ENCODE peak calls at places on chromosomes 4 and X, in four cellular contexts. L is AG09309, P is astrocyte of the spinal cord, W is GM12865. T is an unnamed sample.

GRCh38 chrX:2501246-2502102 is 698 bp upstream of the DHRSX start:
- DNase-seq in L (no peak), P (no peak), W (no peak), T (no peak)

GRCh38 chrX:139508099-139508498 is 22.4 kb upstream of the F9 start:
- DNase-seq in L (no peak), P (no peak), W (no peak), T (no peak)

GRCh38 chrX:107738272-107738671 is 37.3 kb downstream of the TSC22D3 start:
- DNase-seq in L (no peak), P (no peak), W (no peak), T (no peak)

GRCh38 chr4:95877636-95878035 is 37.7 kb downstream of the PDHA2 start:
- DNase-seq in L (no peak), P (no peak), W (no peak), T (no peak)

GRCh38 chr4:2771264-2771663 is 15.1 kb upstream of the TNIP2 start:
- DNase-seq in L (no peak), P (no peak), W (peak), T (no peak)

GRCh38 chr4:26206339-26206738 is 114.5 kb upstream of the RBPJ start:
- DNase-seq in L (peak), P (peak), W (no peak), T (no peak)

GRCh38 chrX:16882188-16882587 is 12.0 kb upstream of the RBBP7 start:
- DNase-seq in L (no peak), P (peak), W (peak), T (no peak)

GRCh38 chrX:19673334-19674040 is 158.2 kb upstream of the MAP3K15 start:
- DNase-seq in L (peak), P (peak), W (no peak), T (no peak)

GRCh38 chr4:14184265-14184664 is 556.7 kb upstream of the BOD1L1 start:
- DNase-seq in L (peak), P (peak), W (no peak), T (no peak)

GRCh38 chrX:115719171-115719570 is 158.2 kb downstream of the PLS3 start:
- DNase-seq in L (no peak), P (no peak), W (no peak), T (no peak)

GRCh38 chr4:8117278-8117682 is 41.3 kb downstream of the ABLIM2 start:
- DNase-seq in L (no peak), P (no peak), W (peak), T (no peak)

GRCh38 chr4:23881674-23882337 is 8.0 kb downstream of the PPARGC1A start:
- DNase-seq in L (no peak), P (no peak), W (peak), T (no peak)

GRCh38 chr4:112517067-112517588 is 1.1 kb upstream of the NEUROG2 start:
- DNase-seq in L (no peak), P (no peak), W (peak), T (no peak)

GRCh38 chrX:17635231-17635630 is 102.1 kb upstream of the SCML1 start:
- DNase-seq in L (no peak), P (peak), W (no peak), T (peak)

GRCh38 chr4:47519239-47519883 is 34.3 kb downstream of the ATP10D start:
- DNase-seq in L (no peak), P (peak), W (peak), T (no peak)

GRCh38 chr4:57100979-57101629 is 9.1 kb downstream of the IGFBP7 start:
- DNase-seq in L (no peak), P (peak), W (no peak), T (no peak)

GRCh38 chrX:110667706-110668105 is 127.9 kb downstream of the CHRDL1 start:
- DNase-seq in L (no peak), P (no peak), W (no peak), T (no peak)

GRCh38 chr4:173855015-173855414 is 325.0 kb upstream of the HAND2 start:
- DNase-seq in L (no peak), P (no peak), W (no peak), T (no peak)

GRCh38 chr4:10034612-10035104 is 13.4 kb upstream of the SLC2A9 start:
- DNase-seq in L (no peak), P (no peak), W (no peak), T (no peak)

GRCh38 chrX:2490634-2491033 is 10.1 kb downstream of the DHRSX start:
- DNase-seq in L (no peak), P (no peak), W (no peak), T (no peak)

GRCh38 chr4:43843501-43843900 is 605.1 kb downstream of the KCTD8 start:
- DNase-seq in L (no peak), P (peak), W (no peak), T (no peak)

GRCh38 chr4:132596186-132596585 is 552.9 kb upstream of the PCDH10 start:
- DNase-seq in L (no peak), P (no peak), W (no peak), T (no peak)

GRCh38 chr4:102449751-102450352 is 51.3 kb upstream of the NFKB1 start:
- DNase-seq in L (no peak), P (peak), W (peak), T (no peak)

GRCh38 chr4:105399535-105400161 is 74.2 kb downstream of the PPA2 start:
- DNase-seq in L (peak), P (peak), W (no peak), T (no peak)

GRCh38 chr4:85228264-85228663 is 246.7 kb upstream of the ARHGAP24 start:
- DNase-seq in L (no peak), P (no peak), W (peak), T (no peak)

GRCh38 chr4:11529625-11530201 is 101.0 kb upstream of the HS3ST1 start:
- DNase-seq in L (no peak), P (peak), W (no peak), T (no peak)

GRCh38 chrX:7399373-7399772 is 251.4 kb upstream of the PUDP start:
- DNase-seq in L (no peak), P (no peak), W (no peak), T (no peak)

GRCh38 chrX:125544856-125545255 is 225.2 kb downstream of the TEX13C start:
- DNase-seq in L (no peak), P (no peak), W (no peak), T (no peak)

GRCh38 chrX:96538104-96538725 is 146.4 kb upstream of the DIAPH2 start:
- DNase-seq in L (no peak), P (no peak), W (no peak), T (no peak)

GRCh38 chrX:153477458-153477857 is 7.1 kb upstream of the HAUS7 start:
- DNase-seq in L (no peak), P (no peak), W (no peak), T (no peak)

GRCh38 chrX:123422875-123423274 is 238.8 kb downstream of the GRIA3 start:
- DNase-seq in L (no peak), P (peak), W (peak), T (no peak)

GRCh38 chr4:39947415-39947814 is 30.3 kb downstream of the PDS5A start:
- DNase-seq in L (no peak), P (no peak), W (no peak), T (no peak)

GRCh38 chr4:154877110-154877760 is 96.2 kb downstream of the RBM46 start:
- DNase-seq in L (no peak), P (peak), W (no peak), T (no peak)

GRCh38 chr4:146522862-146523205 is 1.1 kb upstream of the SLC10A7 start:
- DNase-seq in L (no peak), P (peak), W (peak), T (no peak)

GRCh38 chrX:70128071-70128470 is 5.2 kb upstream of the IGBP1 start:
- DNase-seq in L (no peak), P (no peak), W (no peak), T (no peak)

GRCh38 chrX:69145714-69146113 is 19.5 kb downstream of the PJA1 start:
- DNase-seq in L (no peak), P (no peak), W (no peak), T (no peak)

GRCh38 chr4:5365071-5366008 is 314.1 kb downstream of the STK32B start:
- DNase-seq in L (peak), P (peak), W (peak), T (no peak)

GRCh38 chr4:174213734-174214101 is 69.7 kb downstream of the FBXO8 start:
- DNase-seq in L (no peak), P (no peak), W (no peak), T (no peak)

GRCh38 chrX:115372026-115372610 is 82.6 kb downstream of the LUZP4 start:
- DNase-seq in L (no peak), P (peak), W (no peak), T (no peak)

GRCh38 chrX:146224442-146224841 is 406.8 kb downstream of the SLITRK2 start:
- DNase-seq in L (no peak), P (no peak), W (no peak), T (no peak)
- TF ChIP-seq CTCF in L (no peak), P (no peak), W (no peak), T (peak)

GRCh38 chr4:125277827-125278226 is 36.9 kb upstream of the FAT4 start:
- DNase-seq in L (no peak), P (no peak), W (no peak), T (no peak)

GRCh38 chr4:125280892-125281403 is 33.8 kb upstream of the FAT4 start:
- DNase-seq in L (no peak), P (no peak), W (no peak), T (no peak)

DNA sequence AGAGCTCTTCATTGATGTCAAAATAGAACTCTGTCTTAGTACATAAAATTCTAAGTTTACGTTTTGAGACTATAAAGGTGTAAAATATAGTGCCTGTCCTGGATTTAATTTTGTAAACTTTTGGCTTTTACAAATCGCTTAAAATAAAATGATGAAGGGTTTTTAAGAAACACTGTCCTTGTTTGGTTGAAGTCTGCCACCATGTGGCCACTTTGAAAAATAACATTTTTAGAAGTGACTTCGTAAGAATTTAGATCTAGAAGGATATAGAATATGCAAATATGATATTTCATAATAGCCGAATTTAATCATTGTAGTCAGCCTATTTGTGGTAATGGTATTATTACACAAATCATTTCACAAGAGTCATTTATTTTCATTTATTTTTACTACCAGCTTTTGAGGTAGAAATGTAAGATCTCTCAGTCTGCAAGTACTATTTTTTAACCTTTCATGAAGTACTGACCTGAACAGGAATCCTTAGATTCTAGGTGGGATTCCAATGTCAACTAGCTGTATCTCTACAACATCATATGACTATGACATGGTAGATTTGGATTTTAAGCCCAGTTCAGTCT is 31.0 kb upstream of the FAT4 start:
- DNase-seq in L (peak), P (peak), W (peak), T (no peak)
- TF ChIP-seq CTCF in L (peak), P (peak), W (no peak), T (peak)

GRCh38 chr4:127049506-127049905 is 583.3 kb upstream of the INTU start:
- DNase-seq in L (no peak), P (no peak), W (no peak), T (no peak)

GRCh38 chr4:127048371-127049085 is 584.2 kb upstream of the INTU start:
- DNase-seq in L (no peak), P (peak), W (no peak), T (no peak)

GRCh38 chr4:127045872-127046271 is 586.9 kb upstream of the INTU start:
- DNase-seq in L (no peak), P (no peak), W (no peak), T (no peak)

DNA sequence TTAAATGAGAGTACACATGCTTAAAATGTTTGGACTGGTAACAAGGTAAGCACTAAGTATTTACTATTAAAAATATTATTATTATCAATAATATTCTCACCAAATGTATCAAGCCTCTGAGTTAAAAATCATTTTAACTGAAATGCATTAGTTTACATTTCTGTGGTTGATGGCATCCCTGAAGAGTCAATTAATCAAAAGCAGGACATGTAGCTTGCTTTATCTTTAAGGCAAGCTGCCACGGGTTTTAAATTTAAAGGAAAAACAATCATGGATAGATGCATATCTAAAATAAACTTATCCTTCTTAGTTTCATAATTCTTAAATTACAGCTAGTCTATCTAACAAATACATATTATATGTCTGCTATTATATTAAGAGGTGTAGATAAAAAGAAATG is 584.8 kb upstream of the INTU start:
- DNase-seq in L (no peak), P (no peak), W (no peak), T (no peak)
- TF ChIP-seq CTCF in L (no peak), P (no peak), W (no peak), T (no peak)

DNA sequence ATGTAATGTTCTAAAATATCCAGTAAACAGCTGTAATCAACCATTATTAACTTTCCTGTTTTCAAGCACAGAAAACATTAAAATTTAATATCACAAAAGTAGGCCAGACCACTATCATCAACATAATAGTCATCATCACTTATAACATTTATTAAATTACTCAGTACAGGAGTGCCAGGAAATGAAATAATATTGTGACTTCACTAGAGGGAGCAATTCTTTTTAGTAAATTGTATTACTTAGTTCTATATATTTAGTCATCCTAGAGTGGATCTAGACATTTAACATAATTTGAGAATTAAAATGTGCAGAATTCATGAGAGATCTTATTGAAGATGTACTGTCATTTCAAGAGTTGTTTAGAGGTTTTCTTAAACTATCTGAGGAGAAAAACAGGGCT is 33.6 kb downstream of the PITX2 start:
- DNase-seq in L (no peak), P (no peak), W (no peak), T (no peak)
- TF ChIP-seq CTCF in L (peak), P (no peak), W (no peak), T (peak)